ENCODE peak calls at places on chromosomes 16 and 17, in six cellular contexts. One of them, this sample, is unnamed.

GRCh38 chr17:35447494-35447893 is 1.1 kb downstream of the SLFN13 start:
- DNase-seq in HepG2: no peak
- DNase-seq in WTC11: no peak
- DNase-seq in cardiac fibroblast: no peak
- DNase-seq in body of pancreas: no peak
- DNase-seq in dorsolateral prefrontal cortex: no peak
- DNase-seq in this sample: no peak

GRCh38 chr16:62545039-62545438 is 508.8 kb upstream of the CDH8 start:
- DNase-seq in HepG2: no peak
- DNase-seq in WTC11: peak; percentile 14
- DNase-seq in cardiac fibroblast: no peak
- DNase-seq in body of pancreas: no peak
- DNase-seq in dorsolateral prefrontal cortex: no peak
- DNase-seq in this sample: no peak

GRCh38 chr16:4646773-4647660 is 22.4 kb downstream of the MGRN1 start:
- DNase-seq in HepG2: no peak
- DNase-seq in WTC11: no peak
- DNase-seq in cardiac fibroblast: no peak
- DNase-seq in body of pancreas: no peak
- DNase-seq in dorsolateral prefrontal cortex: no peak
- DNase-seq in this sample: no peak

GRCh38 chr17:76382803-76383644 is 1.4 kb upstream of the SPHK1 start:
- DNase-seq in HepG2: peak; percentile 89
- DNase-seq in WTC11: peak; percentile 68
- DNase-seq in cardiac fibroblast: peak; percentile 73
- DNase-seq in body of pancreas: peak; percentile 44
- DNase-seq in dorsolateral prefrontal cortex: no peak
- DNase-seq in this sample: peak; percentile 91

GRCh38 chr16:88883946-88884345 is 17.5 kb upstream of the PABPN1L start:
- DNase-seq in HepG2: no peak
- DNase-seq in WTC11: no peak
- DNase-seq in cardiac fibroblast: no peak
- DNase-seq in body of pancreas: no peak
- DNase-seq in dorsolateral prefrontal cortex: no peak
- DNase-seq in this sample: no peak

GRCh38 chr17:76251478-76252039 is 11.3 kb upstream of the RNF157 start:
- DNase-seq in HepG2: peak; percentile 56
- DNase-seq in WTC11: no peak
- DNase-seq in cardiac fibroblast: no peak
- DNase-seq in body of pancreas: no peak
- DNase-seq in dorsolateral prefrontal cortex: no peak
- DNase-seq in this sample: no peak

GRCh38 chr17:73064084-73064938 is 28.2 kb downstream of the SLC39A11 start:
- DNase-seq in HepG2: no peak
- DNase-seq in WTC11: no peak
- DNase-seq in cardiac fibroblast: no peak
- DNase-seq in body of pancreas: peak; percentile 68
- DNase-seq in dorsolateral prefrontal cortex: no peak
- DNase-seq in this sample: no peak

GRCh38 chr17:81040791-81041337 is 5.9 kb downstream of the BAIAP2 start:
- DNase-seq in HepG2: peak; percentile 37
- DNase-seq in WTC11: peak; percentile 72
- DNase-seq in cardiac fibroblast: peak; percentile 19
- DNase-seq in body of pancreas: no peak
- DNase-seq in dorsolateral prefrontal cortex: no peak
- DNase-seq in this sample: peak; percentile 62

GRCh38 chr16:845349-845740 is 44.8 kb upstream of the GNG13 start:
- DNase-seq in HepG2: no peak
- DNase-seq in WTC11: no peak
- DNase-seq in cardiac fibroblast: no peak
- DNase-seq in body of pancreas: no peak
- DNase-seq in dorsolateral prefrontal cortex: no peak
- DNase-seq in this sample: no peak

GRCh38 chr16:81445143-81445922 is 725 bp downstream of the CMIP start:
- DNase-seq in HepG2: no peak
- DNase-seq in WTC11: no peak
- DNase-seq in cardiac fibroblast: no peak
- DNase-seq in body of pancreas: peak; percentile 62
- DNase-seq in dorsolateral prefrontal cortex: peak; percentile 39
- DNase-seq in this sample: peak; percentile 71

GRCh38 chr16:1781254-1781653 is 1.1 kb downstream of the SPSB3 start:
- DNase-seq in HepG2: no peak
- DNase-seq in WTC11: no peak
- DNase-seq in cardiac fibroblast: no peak
- DNase-seq in body of pancreas: no peak
- DNase-seq in dorsolateral prefrontal cortex: no peak
- DNase-seq in this sample: no peak

GRCh38 chr17:19766421-19767270 is 18.5 kb upstream of the ALDH3A1 start:
- DNase-seq in HepG2: peak; percentile 22
- DNase-seq in WTC11: peak; percentile 90
- DNase-seq in cardiac fibroblast: peak; percentile 71
- DNase-seq in body of pancreas: peak; percentile 83
- DNase-seq in dorsolateral prefrontal cortex: peak; percentile 87
- DNase-seq in this sample: peak; percentile 84

GRCh38 chr17:49502258-49502657 is 7.2 kb downstream of the NGFR start:
- DNase-seq in HepG2: no peak
- DNase-seq in WTC11: no peak
- DNase-seq in cardiac fibroblast: no peak
- DNase-seq in body of pancreas: no peak
- DNase-seq in dorsolateral prefrontal cortex: no peak
- DNase-seq in this sample: no peak

DNA sequence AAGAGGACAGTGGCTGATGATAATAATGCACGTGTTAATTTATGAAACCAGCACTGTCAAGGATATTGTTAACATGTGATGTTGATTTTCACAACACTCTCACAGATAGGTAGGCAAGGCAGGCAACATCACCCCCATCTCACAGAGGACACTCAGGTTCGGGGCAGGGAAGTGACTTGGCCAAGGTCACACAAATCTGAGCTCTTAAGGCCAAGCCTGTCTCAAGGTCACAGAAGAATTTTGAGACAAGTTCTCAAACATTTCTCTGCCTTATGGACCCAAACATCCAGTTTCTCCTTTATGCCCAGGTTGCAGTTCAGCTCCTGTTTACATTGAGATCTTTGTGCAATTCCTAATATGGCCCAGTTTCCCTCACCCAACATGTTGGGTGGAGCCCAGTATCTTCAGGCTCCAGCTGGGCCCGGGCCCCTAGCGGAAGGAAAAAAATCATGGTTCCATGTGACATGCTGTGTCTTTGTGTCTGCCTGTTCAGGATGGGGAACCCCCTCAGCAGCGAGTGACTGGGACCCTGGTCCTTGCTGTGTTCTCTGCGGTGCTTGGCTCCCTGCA is 1.3 kb downstream of the SLC2A4 start:
- DNase-seq in HepG2: peak; percentile 56
- DNase-seq in WTC11: no peak
- DNase-seq in cardiac fibroblast: no peak
- DNase-seq in body of pancreas: no peak
- DNase-seq in dorsolateral prefrontal cortex: no peak
- DNase-seq in this sample: peak; percentile 50
- TF ChIP-seq CTCF in HepG2: no peak
- TF ChIP-seq CTCF in WTC11: no peak
- TF ChIP-seq CTCF in cardiac fibroblast: peak; percentile 5
- TF ChIP-seq CTCF in body of pancreas: no peak
- TF ChIP-seq CTCF in dorsolateral prefrontal cortex: no peak
- TF ChIP-seq CTCF in this sample: no peak

GRCh38 chr17:45427181-45427835 is 5.4 kb downstream of the ARHGAP27 start:
- DNase-seq in HepG2: no peak
- DNase-seq in WTC11: no peak
- DNase-seq in cardiac fibroblast: no peak
- DNase-seq in body of pancreas: no peak
- DNase-seq in dorsolateral prefrontal cortex: no peak
- DNase-seq in this sample: no peak

GRCh38 chr17:45425125-45425983 is 7.3 kb downstream of the ARHGAP27 start:
- DNase-seq in HepG2: peak; percentile 99
- DNase-seq in WTC11: peak; percentile 80
- DNase-seq in cardiac fibroblast: peak; percentile 77
- DNase-seq in body of pancreas: peak; percentile 89
- DNase-seq in dorsolateral prefrontal cortex: no peak
- DNase-seq in this sample: peak; percentile 57

GRCh38 chr17:45424769-45425124 is 7.9 kb downstream of the ARHGAP27 start:
- DNase-seq in HepG2: no peak
- DNase-seq in WTC11: no peak
- DNase-seq in cardiac fibroblast: no peak
- DNase-seq in body of pancreas: no peak
- DNase-seq in dorsolateral prefrontal cortex: no peak
- DNase-seq in this sample: no peak

GRCh38 chr17:45426561-45426960 is 6.1 kb downstream of the ARHGAP27 start:
- DNase-seq in HepG2: no peak
- DNase-seq in WTC11: no peak
- DNase-seq in cardiac fibroblast: no peak
- DNase-seq in body of pancreas: no peak
- DNase-seq in dorsolateral prefrontal cortex: no peak
- DNase-seq in this sample: no peak

GRCh38 chr17:45425984-45426413 is 6.7 kb downstream of the ARHGAP27 start:
- DNase-seq in HepG2: no peak
- DNase-seq in WTC11: no peak
- DNase-seq in cardiac fibroblast: no peak
- DNase-seq in body of pancreas: no peak
- DNase-seq in dorsolateral prefrontal cortex: no peak
- DNase-seq in this sample: no peak
- TF ChIP-seq CTCF in HepG2: no peak
- TF ChIP-seq CTCF in WTC11: peak; percentile 5
- TF ChIP-seq CTCF in cardiac fibroblast: no peak
- TF ChIP-seq CTCF in body of pancreas: no peak
- TF ChIP-seq CTCF in dorsolateral prefrontal cortex: no peak
- TF ChIP-seq CTCF in this sample: no peak

GRCh38 chr17:66689192-66689591 is 145.7 kb upstream of the CACNG5 start:
- DNase-seq in HepG2: no peak
- DNase-seq in WTC11: no peak
- DNase-seq in cardiac fibroblast: no peak
- DNase-seq in body of pancreas: no peak
- DNase-seq in dorsolateral prefrontal cortex: no peak
- DNase-seq in this sample: no peak
- TF ChIP-seq CTCF in HepG2: no peak
- TF ChIP-seq CTCF in WTC11: no peak
- TF ChIP-seq CTCF in cardiac fibroblast: no peak
- TF ChIP-seq CTCF in body of pancreas: no peak
- TF ChIP-seq CTCF in dorsolateral prefrontal cortex: no peak
- TF ChIP-seq CTCF in this sample: no peak

GRCh38 chr16:24535827-24536226 is 3.5 kb upstream of the RBBP6 start:
- DNase-seq in HepG2: peak; percentile 39
- DNase-seq in WTC11: no peak
- DNase-seq in cardiac fibroblast: no peak
- DNase-seq in body of pancreas: no peak
- DNase-seq in dorsolateral prefrontal cortex: no peak
- DNase-seq in this sample: no peak
- TF ChIP-seq CTCF in HepG2: peak; percentile 13
- TF ChIP-seq CTCF in WTC11: no peak
- TF ChIP-seq CTCF in cardiac fibroblast: no peak
- TF ChIP-seq CTCF in body of pancreas: no peak
- TF ChIP-seq CTCF in dorsolateral prefrontal cortex: no peak
- TF ChIP-seq CTCF in this sample: peak; percentile 26

GRCh38 chr16:56789360-56789759 is 59.4 kb downstream of the NUP93 start:
- DNase-seq in HepG2: peak; percentile 69
- DNase-seq in WTC11: no peak
- DNase-seq in cardiac fibroblast: peak; percentile 57
- DNase-seq in body of pancreas: peak; percentile 88
- DNase-seq in dorsolateral prefrontal cortex: peak; percentile 74
- DNase-seq in this sample: no peak
- TF ChIP-seq CTCF in HepG2: peak; percentile 74
- TF ChIP-seq CTCF in WTC11: no peak
- TF ChIP-seq CTCF in cardiac fibroblast: peak; percentile 52
- TF ChIP-seq CTCF in body of pancreas: peak; percentile 44
- TF ChIP-seq CTCF in dorsolateral prefrontal cortex: no peak
- TF ChIP-seq CTCF in this sample: peak; percentile 12

DNA sequence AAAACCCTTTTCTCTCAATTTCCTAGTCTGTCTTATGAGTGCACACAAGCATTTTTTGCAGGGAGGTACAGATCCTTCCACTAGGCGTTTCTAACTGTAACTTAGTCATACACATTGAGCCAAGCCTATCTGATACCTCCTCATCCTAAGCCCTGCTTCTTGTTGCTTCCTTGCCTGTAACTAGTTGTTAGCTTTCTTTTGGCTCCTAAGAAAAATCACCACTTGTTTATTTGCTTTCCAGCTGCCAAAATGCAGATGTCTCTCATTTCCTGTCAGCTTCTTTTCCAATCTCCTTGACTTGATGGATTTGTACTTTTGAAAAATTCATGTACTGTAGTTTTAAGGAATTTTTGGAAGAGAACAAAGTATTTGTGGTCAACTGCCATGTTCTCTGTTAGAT is 73.7 kb downstream of the TNRC6C start:
- DNase-seq in HepG2: no peak
- DNase-seq in WTC11: no peak
- DNase-seq in cardiac fibroblast: peak; percentile 57
- DNase-seq in body of pancreas: no peak
- DNase-seq in dorsolateral prefrontal cortex: no peak
- DNase-seq in this sample: no peak
- TF ChIP-seq CTCF in HepG2: no peak
- TF ChIP-seq CTCF in WTC11: no peak
- TF ChIP-seq CTCF in cardiac fibroblast: no peak
- TF ChIP-seq CTCF in body of pancreas: no peak
- TF ChIP-seq CTCF in dorsolateral prefrontal cortex: no peak
- TF ChIP-seq CTCF in this sample: no peak

DNA sequence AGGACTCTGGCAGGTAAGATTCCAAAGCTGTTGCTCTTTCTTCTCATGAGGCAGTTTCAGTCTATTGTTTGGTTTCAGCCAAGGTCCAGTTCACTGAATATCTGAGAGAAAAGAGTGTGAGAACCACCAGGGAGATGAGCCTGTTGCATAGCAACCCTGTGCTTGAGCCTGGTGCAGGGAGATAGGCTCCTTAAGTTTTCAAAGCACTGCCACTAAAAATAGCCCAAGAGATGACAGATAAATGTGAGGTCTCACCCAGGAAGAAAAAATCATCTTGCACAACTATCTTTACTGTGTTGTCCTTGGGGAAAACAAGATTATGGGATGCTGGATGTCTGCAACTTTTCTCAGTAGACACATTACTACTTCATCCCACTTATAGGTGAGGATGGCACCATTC is 26.2 kb upstream of the NUDT7 start:
- DNase-seq in HepG2: no peak
- DNase-seq in WTC11: no peak
- DNase-seq in cardiac fibroblast: no peak
- DNase-seq in body of pancreas: no peak
- DNase-seq in dorsolateral prefrontal cortex: no peak
- DNase-seq in this sample: no peak
- TF ChIP-seq CTCF in HepG2: no peak
- TF ChIP-seq CTCF in WTC11: no peak
- TF ChIP-seq CTCF in cardiac fibroblast: no peak
- TF ChIP-seq CTCF in body of pancreas: no peak
- TF ChIP-seq CTCF in dorsolateral prefrontal cortex: no peak
- TF ChIP-seq CTCF in this sample: no peak

GRCh38 chr17:38611070-38611786 is 5.5 kb upstream of the SRCIN1 start:
- DNase-seq in HepG2: no peak
- DNase-seq in WTC11: no peak
- DNase-seq in cardiac fibroblast: no peak
- DNase-seq in body of pancreas: no peak
- DNase-seq in dorsolateral prefrontal cortex: no peak
- DNase-seq in this sample: no peak

GRCh38 chr17:38608648-38609047 is 2.9 kb upstream of the SRCIN1 start:
- DNase-seq in HepG2: no peak
- DNase-seq in WTC11: no peak
- DNase-seq in cardiac fibroblast: no peak
- DNase-seq in body of pancreas: peak; percentile 83
- DNase-seq in dorsolateral prefrontal cortex: no peak
- DNase-seq in this sample: no peak

GRCh38 chr17:38606646-38607611 is 1.2 kb upstream of the SRCIN1 start:
- DNase-seq in HepG2: no peak
- DNase-seq in WTC11: no peak
- DNase-seq in cardiac fibroblast: no peak
- DNase-seq in body of pancreas: peak; percentile 67
- DNase-seq in dorsolateral prefrontal cortex: peak; percentile 86
- DNase-seq in this sample: no peak

GRCh38 chr17:38611872-38612376 is 6.2 kb upstream of the SRCIN1 start:
- DNase-seq in HepG2: no peak
- DNase-seq in WTC11: no peak
- DNase-seq in cardiac fibroblast: no peak
- DNase-seq in body of pancreas: no peak
- DNase-seq in dorsolateral prefrontal cortex: no peak
- DNase-seq in this sample: no peak

GRCh38 chr17:38609280-38610031 is 3.7 kb upstream of the SRCIN1 start:
- DNase-seq in HepG2: no peak
- DNase-seq in WTC11: peak; percentile 81
- DNase-seq in cardiac fibroblast: no peak
- DNase-seq in body of pancreas: no peak
- DNase-seq in dorsolateral prefrontal cortex: no peak
- DNase-seq in this sample: no peak
- TF ChIP-seq CTCF in HepG2: peak; percentile 23
- TF ChIP-seq CTCF in WTC11: peak; percentile 11
- TF ChIP-seq CTCF in cardiac fibroblast: no peak
- TF ChIP-seq CTCF in body of pancreas: no peak
- TF ChIP-seq CTCF in dorsolateral prefrontal cortex: no peak
- TF ChIP-seq CTCF in this sample: no peak